ENCODE peak calls at places on chromosome 1, in eight cellular contexts. I is NCI-H1105 treated with DMSO at 0.1 percent for 48 hours, P is endothelial cell, Q is dorsolateral prefrontal cortex, A is pancreas, C is AG04449, H is lower lobe of right lung, L is mammary epithelial cell. V is an unnamed sample.

GRCh38 chr1:22527555-22528296 is 35.6 kb upstream of the EPHA8 start:
- DNase-seq in H (no peak), Q (no peak), C (no peak), L (no peak), I (no peak), A (no peak), P (no peak), V (no peak)

GRCh38 chr1:106659490-106660244 is 396.8 kb upstream of the PRMT6 start:
- DNase-seq in Q (no peak), I (no peak), P (no peak), C (no peak), A (no peak), H (no peak), L (peak; percentile 34), V (no peak)

GRCh38 chr1:40379785-40380452 is 6.4 kb downstream of the SMAP2 start:
- DNase-seq in L (no peak), Q (no peak), A (no peak), P (no peak), H (no peak), C (no peak), I (no peak), V (no peak)

GRCh38 chr1:14857436-14858195 is 259.1 kb downstream of the KAZN start:
- DNase-seq in H (no peak), C (no peak), P (no peak), Q (no peak), L (no peak), A (no peak), I (no peak), V (no peak)

GRCh38 chr1:201127755-201128455 is 921 bp upstream of the ASCL5 start:
- DNase-seq in C (no peak), P (no peak), L (peak; percentile 19), I (no peak), Q (no peak), H (peak; percentile 15), A (no peak), V (no peak)

GRCh38 chr1:114310771-114311251 is 157.1 kb upstream of the SYT6 start:
- DNase-seq in C (peak; percentile 90), A (no peak), P (no peak), H (no peak), L (no peak), Q (no peak), I (no peak), V (no peak)

GRCh38 chr1:47405697-47406096 is 10.4 kb upstream of the FOXE3 start:
- DNase-seq in Q (no peak), P (no peak), H (no peak), A (no peak), I (no peak), C (no peak), L (no peak), V (no peak)

GRCh38 chr1:222171005-222171404 is 376.9 kb downstream of the HHIPL2 start:
- DNase-seq in A (no peak), H (no peak), I (peak; percentile 38), Q (no peak), L (peak; percentile 51), C (no peak), P (no peak), V (no peak)

GRCh38 chr1:115041654-115042053 is 12.0 kb downstream of the TSHB start:
- DNase-seq in P (no peak), L (peak; percentile 33), Q (no peak), A (no peak), H (no peak), C (no peak), I (peak; percentile 4), V (no peak)

GRCh38 chr1:93036672-93037071 is 42.4 kb upstream of the MTF2 start:
- DNase-seq in Q (no peak), C (no peak), A (no peak), H (no peak), I (no peak), L (no peak), P (no peak), V (no peak)

GRCh38 chr1:237394263-237394662 is 352.3 kb downstream of the RYR2 start:
- DNase-seq in P (no peak), L (peak; percentile 24), Q (no peak), I (no peak), H (no peak), A (no peak), C (no peak), V (no peak)

GRCh38 chr1:208242829-208243521 is 1.2 kb downstream of the PLXNA2 start:
- DNase-seq in P (peak; percentile 51), A (peak; percentile 52), C (no peak), Q (no peak), L (peak; percentile 45), H (no peak), I (peak; percentile 27), V (peak; percentile 76)

V was measured in upper lobe of right lung.